ENCODE peak calls at places on chromosomes 2 and 18, in nine cellular contexts. Q, Y, R, O, V, P, B, D and H are unnamed samples.

GRCh38 chr2:190466819-190467444 is 58.8 kb downstream of the MFSD6 start:
- DNase-seq in Y (no peak), O (no peak), B (peak; percentile 39), P (no peak), Q (peak; percentile 30), R (no peak), V (no peak), D (peak; percentile 63), H (no peak)

GRCh38 chr18:56083097-56083865 is 495.3 kb upstream of the TCF4 start:
- DNase-seq in D (no peak), P (peak; percentile 74), Q (peak; percentile 8), R (peak; percentile 58), Y (peak; percentile 56), V (no peak), B (peak; percentile 15), O (no peak), H (no peak)

GRCh38 chr2:26621469-26622199 is 19.5 kb downstream of the CIB4 start:
- DNase-seq in Y (no peak), D (no peak), V (no peak), B (no peak), O (no peak), R (no peak), P (no peak), Q (peak; percentile 32), H (no peak)

GRCh38 chr2:158315000-158315399 is 141.6 kb downstream of the CCDC148 start:
- DNase-seq in Y (no peak), D (no peak), V (no peak), Q (no peak), O (peak; percentile 24), P (no peak), B (no peak), R (no peak), H (no peak)

GRCh38 chr2:185658766-185659165 is 79.8 kb upstream of the FSIP2 start:
- DNase-seq in P (no peak), Q (no peak), Y (no peak), B (no peak), D (no peak), O (no peak), R (no peak), V (no peak), H (no peak)

GRCh38 chr2:205946226-205946625 is 139.7 kb downstream of the INO80D start:
- DNase-seq in P (no peak), R (no peak), Q (no peak), V (no peak), D (no peak), Y (no peak), B (no peak), O (no peak), H (no peak)

GRCh38 chr2:99615247-99615771 is 125.5 kb upstream of the REV1 start:
- DNase-seq in D (no peak), R (peak; percentile 61), P (no peak), Q (peak; percentile 38), V (no peak), B (peak; percentile 33), Y (peak; percentile 79), O (no peak), H (no peak)

GRCh38 chr18:13257361-13257980 is 38.9 kb downstream of the LDLRAD4 start:
- DNase-seq in O (no peak), Q (no peak), Y (peak; percentile 34), P (no peak), R (no peak), B (no peak), D (no peak), V (no peak), H (no peak)

GRCh38 chr18:25350561-25351201 is 1.3 kb downstream of the ZNF521 start:
- DNase-seq in B (peak; percentile 74), V (no peak), R (peak; percentile 75), P (peak; percentile 47), O (no peak), D (no peak), Q (peak; percentile 84), Y (peak; percentile 56), H (peak; percentile 9)

GRCh38 chr2:148201075-148202004 is 180.4 kb downstream of the MBD5 start:
- DNase-seq in Q (peak; percentile 47), Y (peak; percentile 96), V (no peak), D (no peak), O (peak; percentile 5), R (peak; percentile 53), P (no peak), B (peak; percentile 87), H (peak; percentile 36)

GRCh38 chr2:168874368-168875005 is 15.7 kb downstream of the SPC25 start:
- DNase-seq in O (no peak), V (no peak), P (no peak), Y (no peak), B (no peak), R (no peak), Q (no peak), D (no peak), H (no peak)

GRCh38 chr2:14516844-14517243 is 115.7 kb upstream of the LRATD1 start:
- DNase-seq in V (no peak), O (no peak), B (no peak), D (no peak), P (peak; percentile 95), Q (peak; percentile 92), R (no peak), Y (no peak), H (peak; percentile 27)

GRCh38 chr2:226423498-226423960 is 376.1 kb downstream of the IRS1 start:
- DNase-seq in O (peak; percentile 4), V (no peak), R (no peak), B (peak; percentile 9), Q (peak; percentile 59), Y (peak; percentile 58), D (no peak), P (peak; percentile 44), H (no peak)

GRCh38 chr18:14924226-14924625 is 176.3 kb downstream of the ANKRD30B start:
- DNase-seq in B (no peak), D (no peak), P (no peak), R (no peak), Y (no peak), O (no peak), V (no peak), Q (no peak), H (no peak)

GRCh38 chr18:13540783-13541182 is 185.6 kb downstream of the FAM210A start:
- DNase-seq in P (no peak), Y (peak; percentile 28), O (no peak), B (no peak), V (no peak), D (no peak), Q (no peak), R (no peak), H (no peak)

GRCh38 chr2:234240917-234241316 is 190.4 kb downstream of the SPP2 start:
- DNase-seq in V (no peak), B (no peak), P (peak; percentile 99), R (no peak), O (no peak), Y (no peak), D (no peak), Q (peak; percentile 80), H (peak; percentile 37)

GRCh38 chr2:149331023-149331400 is 625 bp downstream of the LYPD6 start:
- DNase-seq in R (peak; percentile 53), D (no peak), O (no peak), Y (peak; percentile 76), P (peak; percentile 0), B (peak; percentile 13), Q (peak; percentile 34), V (no peak), H (no peak)

GRCh38 chr2:118614856-118615255 is 232.6 kb downstream of the EN1 start:
- DNase-seq in D (no peak), R (no peak), P (peak; percentile 46), Y (no peak), O (no peak), V (no peak), Q (peak; percentile 35), B (peak; percentile 32), H (peak; percentile 2)

GRCh38 chr2:40279479-40279878 is 172.4 kb downstream of the SLC8A1 start:
- DNase-seq in B (no peak), V (no peak), Q (no peak), P (no peak), O (no peak), Y (no peak), D (no peak), R (no peak), H (no peak)
- H3K4me3 ChIP-seq in B (no peak overlapping the region), V (no peak overlapping the region), Q (peak overlapping the region; percentile 61), P (no peak overlapping the region), O (no peak overlapping the region), Y (no peak overlapping the region), D (no peak overlapping the region), R (peak overlapping the region; percentile 4), H (no peak overlapping the region)

GRCh38 chr2:159759577-159759976 is 38.4 kb downstream of the CD302 start:
- DNase-seq in V (no peak), Q (no peak), O (no peak), Y (no peak), B (no peak), R (no peak), D (no peak), P (peak; percentile 16), H (no peak)
- H3K36me3 ChIP-seq in V (no peaks in the 10 kb centered on the region), Q (peaks cover 72% of the 10 kb centered on the region), O (peaks cover 6% of the 10 kb centered on the region), Y (peaks cover 95% of the 10 kb centered on the region), B (peaks cover 33% of the 10 kb centered on the region), R (peaks cover 9% of the 10 kb centered on the region), D (peaks cover 74% of the 10 kb centered on the region), P (peaks cover 63% of the 10 kb centered on the region), H (peaks cover 49% of the 10 kb centered on the region)

DNA sequence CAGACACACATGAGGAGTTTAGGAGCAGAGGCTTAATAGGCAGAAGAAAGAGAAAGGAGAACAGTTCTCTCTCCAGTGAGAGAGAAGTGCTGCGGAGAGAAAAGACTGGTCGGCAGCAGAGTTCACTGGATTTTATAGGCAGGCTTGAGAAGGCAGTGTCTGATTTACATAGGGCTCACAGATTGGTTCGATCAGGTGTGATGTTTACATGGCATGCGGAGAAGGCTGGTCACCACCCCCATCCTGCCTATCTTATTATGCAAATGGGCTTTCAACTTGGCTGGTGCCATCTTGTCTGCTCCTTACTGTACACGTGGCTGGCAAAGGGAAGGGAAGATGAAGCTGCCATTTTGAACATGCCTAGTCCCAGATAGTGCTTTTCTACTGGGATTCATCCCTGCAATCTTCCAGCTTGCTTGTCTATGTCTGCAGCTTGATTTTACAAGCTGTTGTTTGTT is 113.4 kb downstream of the AP1S3 start:
- DNase-seq in V (no peak), D (peak; percentile 42), P (no peak), Q (no peak), O (no peak), R (no peak), Y (peak; percentile 86), B (peak; percentile 26), H (no peak)
- H3K4me3 ChIP-seq in V (no peak overlapping the region), D (no peak overlapping the region), P (no peak overlapping the region), Q (no peak overlapping the region), O (no peak overlapping the region), R (no peak overlapping the region), Y (no peak overlapping the region), B (no peak overlapping the region), H (no peak overlapping the region)

GRCh38 chr2:211251016-211251415 is 694.6 kb downstream of the CPS1 start:
- DNase-seq in R (no peak), Y (no peak), D (no peak), O (no peak), V (no peak), B (peak; percentile 31), Q (no peak), P (no peak), H (no peak)

GRCh38 chr2:211247751-211248150 is 691.4 kb downstream of the CPS1 start:
- DNase-seq in R (no peak), Y (no peak), B (no peak), P (no peak), O (no peak), Q (no peak), V (no peak), D (no peak), H (no peak)

DNA sequence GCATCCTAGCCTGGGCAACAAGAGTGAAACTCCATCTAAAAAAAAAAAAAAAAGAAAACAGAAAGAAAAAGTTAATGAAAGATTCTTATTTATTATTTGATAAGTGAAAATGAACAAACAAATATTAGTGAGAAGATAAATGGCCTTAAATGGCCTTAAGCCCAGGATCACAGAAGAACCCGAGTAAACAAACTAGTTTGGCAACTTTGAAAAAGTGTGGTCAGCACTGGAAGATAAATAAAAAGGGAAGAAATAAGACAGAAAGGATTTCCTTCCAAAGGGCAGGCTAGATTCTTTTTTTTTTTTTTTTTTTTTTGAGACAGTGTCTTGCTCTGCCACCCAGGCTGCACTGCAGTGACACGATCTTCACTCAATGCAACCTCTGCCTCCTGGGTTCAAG is 692.4 kb downstream of the CPS1 start:
- DNase-seq in D (no peak), R (no peak), Y (no peak), O (no peak), B (no peak), Q (no peak), P (no peak), V (no peak), H (no peak)
- H3K36me3 ChIP-seq in D (no peaks in the 10 kb centered on the region), R (no peaks in the 10 kb centered on the region), Y (no peaks in the 10 kb centered on the region), O (no peaks in the 10 kb centered on the region), B (no peaks in the 10 kb centered on the region), Q (no peaks in the 10 kb centered on the region), P (no peaks in the 10 kb centered on the region), V (no peaks in the 10 kb centered on the region), H (no peaks in the 10 kb centered on the region)